ENCODE peak calls at places on chromosome 1, in six cellular contexts. P is prostate gland, X is dorsolateral prefrontal cortex, Q is adrenal gland, T is stomach, I is neural progenitor cell. J is an unnamed sample.

GRCh38 chr1:212040629-212041028 is 5.1 kb downstream of the DTL start:
- DNase-seq in X (no peak), I (no peak), T (no peak), P (no peak), Q (no peak), J (no peak)

GRCh38 chr1:195754874-195755273 is 853.4 kb downstream of the KCNT2 start:
- DNase-seq in Q (no peak), P (no peak), X (no peak), I (no peak), T (no peak), J (no peak)

GRCh38 chr1:232477728-232478127 is 152.2 kb downstream of the SIPA1L2 start:
- DNase-seq in P (no peak), Q (peak), X (no peak), T (no peak), I (peak), J (no peak)

GRCh38 chr1:236603896-236604217 is 459 bp downstream of the HEATR1 start:
- DNase-seq in Q (no peak), P (no peak), I (no peak), X (no peak), T (no peak), J (peak)

GRCh38 chr1:198678301-198678836 is 39.5 kb downstream of the PTPRC start:
- DNase-seq in X (no peak), T (no peak), P (no peak), I (peak), Q (no peak), J (no peak)

GRCh38 chr1:216034506-216034905 is 388.7 kb downstream of the USH2A start:
- DNase-seq in P (no peak), Q (no peak), I (peak), X (no peak), T (no peak), J (no peak)

GRCh38 chr1:175252561-175252960 is 60.0 kb upstream of the KIAA0040 start:
- DNase-seq in P (no peak), T (no peak), X (no peak), I (no peak), Q (no peak), J (no peak)

GRCh38 chr1:236451796-236452373 is 57.8 kb downstream of the EDARADD start:
- DNase-seq in Q (peak), P (no peak), X (no peak), T (peak), I (peak), J (peak)

GRCh38 chr1:227782226-227782625 is 33.2 kb upstream of the PRSS38 start:
- DNase-seq in Q (no peak), P (no peak), I (no peak), X (no peak), T (peak), J (peak)

DNA sequence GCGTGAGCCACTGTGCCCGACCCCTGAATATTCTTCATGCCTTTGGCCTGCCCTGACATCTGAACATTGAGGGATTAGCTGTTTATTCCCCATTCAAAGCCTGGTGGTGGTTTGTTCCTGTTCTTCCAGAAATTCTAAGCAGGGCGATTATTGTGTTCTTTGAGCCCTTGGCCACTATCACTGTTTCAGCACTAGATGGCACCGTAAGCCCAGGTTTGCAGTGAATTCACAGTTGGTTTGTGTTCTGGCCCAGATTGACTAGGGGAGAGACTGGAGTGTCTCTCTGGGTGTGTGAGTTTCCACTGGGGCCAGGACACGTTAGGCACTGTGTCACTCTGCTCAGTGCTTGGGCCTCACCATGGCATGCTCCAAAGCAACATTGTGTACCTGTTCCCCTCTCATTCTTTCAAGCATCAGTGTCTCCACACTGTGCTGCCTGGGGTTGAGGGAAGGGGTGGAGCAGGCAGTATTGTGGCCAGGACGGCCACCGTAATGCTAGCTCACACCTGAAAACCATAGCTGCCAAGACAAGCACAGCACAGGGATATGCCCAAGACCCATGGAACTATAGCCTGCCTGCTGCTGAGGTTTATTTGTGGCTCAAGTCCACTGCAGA is 52.7 kb downstream of the PKN2 start:
- DNase-seq in I (peak), P (no peak), X (no peak), T (no peak), Q (no peak), J (peak)
- TF ChIP-seq CTCF in I (peak), P (no peak), X (no peak), T (no peak), Q (peak), J (peak)

GRCh38 chr1:94026869-94027388 is 94.0 kb downstream of the ABCA4 start:
- DNase-seq in P (no peak), X (no peak), T (no peak), Q (no peak), I (no peak), J (no peak)

GRCh38 chr1:94020764-94021579 is 100.0 kb downstream of the ABCA4 start:
- DNase-seq in I (no peak), P (no peak), X (no peak), T (no peak), Q (no peak), J (no peak)

GRCh38 chr1:94025383-94026340 is 95.3 kb downstream of the ABCA4 start:
- DNase-seq in T (no peak), P (peak), X (no peak), Q (no peak), I (peak), J (peak)

GRCh38 chr1:94022471-94023189 is 98.3 kb downstream of the ABCA4 start:
- DNase-seq in P (peak), T (no peak), Q (no peak), X (no peak), I (no peak), J (no peak)

DNA sequence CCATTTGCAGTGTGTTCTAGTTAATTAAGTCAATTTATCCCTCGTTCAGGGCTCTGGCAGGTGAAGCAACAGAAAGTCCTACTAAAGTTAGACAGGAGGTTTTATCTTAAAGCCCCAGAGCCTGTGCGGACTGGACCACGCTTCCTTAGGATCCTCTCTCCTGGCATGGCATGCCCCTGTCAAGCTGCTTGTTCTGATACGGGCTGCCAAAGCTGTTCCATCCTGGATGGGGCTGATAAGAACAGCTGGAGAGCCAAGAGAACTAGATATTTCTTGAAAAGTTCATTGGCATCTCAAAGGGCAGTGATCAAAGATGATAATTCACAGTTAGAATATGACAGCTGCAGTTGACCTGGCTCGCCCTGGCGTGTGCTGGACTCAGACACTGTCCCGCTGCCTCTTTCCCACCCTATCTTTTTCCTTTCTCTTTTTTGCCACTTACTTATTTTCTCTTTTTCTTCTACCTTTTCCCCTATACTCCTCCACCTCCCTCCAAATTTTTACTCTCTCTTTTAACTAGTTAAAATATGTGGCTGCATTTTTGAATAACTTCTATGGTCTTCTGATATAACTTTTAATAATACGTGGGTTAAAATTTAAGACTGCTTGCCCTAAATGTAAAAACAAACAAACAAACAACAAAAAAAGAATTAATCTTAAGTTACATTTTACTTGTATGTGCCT is 96.7 kb downstream of the ABCA4 start:
- DNase-seq in P (no peak), X (no peak), I (no peak), T (no peak), Q (no peak), J (no peak)
- H3K4me3 ChIP-seq in P (no peak), X (no peak), I (no peak), T (no peak), Q (no peak), J (no peak)

GRCh38 chr1:48109390-48110009 is 112.3 kb upstream of the TRABD2B start:
- DNase-seq in T (no peak), I (peak), X (no peak), P (peak), Q (no peak), J (peak)
- TF ChIP-seq CTCF in T (peak), I (peak), X (peak), P (peak), Q (peak), J (peak)

GRCh38 chr1:65524931-65525296 is 104.4 kb downstream of the LEPR start:
- DNase-seq in P (no peak), T (no peak), X (no peak), I (peak), Q (no peak), J (no peak)
- H3K4me3 ChIP-seq in P (peak), T (peak), X (peak), I (peak), Q (peak), J (peak)

GRCh38 chr1:155050560-155051341 is at the start of gene ADAM15:
- DNase-seq in Q (peak), X (peak), I (peak), P (peak), T (peak), J (peak)
- TF ChIP-seq CTCF in Q (peak), X (peak), I (peak), P (peak), T (peak), J (peak)

GRCh38 chr1:201945157-201945556 is 1.2 kb downstream of the LMOD1 start:
- DNase-seq in T (no peak), Q (no peak), X (no peak), P (no peak), I (peak), J (no peak)
- H3K4me3 ChIP-seq in T (peak), Q (peak), X (peak), P (peak), I (peak), J (peak)

GRCh38 chr1:201354151-201354900 is 23.2 kb downstream of the TNNT2 start:
- DNase-seq in X (no peak), T (no peak), P (no peak), I (no peak), Q (no peak), J (no peak)
- TF ChIP-seq CTCF in X (no peak), T (no peak), P (no peak), I (peak), Q (no peak), J (no peak)

GRCh38 chr1:170487503-170487902 is 44.5 kb upstream of the GORAB start:
- DNase-seq in T (no peak), I (no peak), P (no peak), X (no peak), Q (no peak), J (no peak)
- H3K4me3 ChIP-seq in T (no peak), I (no peak), P (no peak), X (no peak), Q (no peak), J (no peak)

GRCh38 chr1:100612540-100612939 is 74.6 kb downstream of the GPR88 start:
- DNase-seq in T (no peak), X (no peak), I (no peak), P (no peak), Q (no peak), J (no peak)

GRCh38 chr1:100615686-100616085 is 77.7 kb downstream of the GPR88 start:
- DNase-seq in X (no peak), I (no peak), P (no peak), Q (no peak), T (no peak), J (no peak)

GRCh38 chr1:100614570-100614969 is 76.6 kb downstream of the GPR88 start:
- DNase-seq in I (no peak), T (no peak), P (no peak), Q (no peak), X (no peak), J (no peak)

GRCh38 chr1:100613817-100614559 is 76.0 kb downstream of the GPR88 start:
- DNase-seq in T (no peak), X (no peak), I (no peak), Q (no peak), P (no peak), J (no peak)

GRCh38 chr1:100616121-100616621 is 78.2 kb downstream of the GPR88 start:
- DNase-seq in I (no peak), T (no peak), P (no peak), Q (no peak), X (no peak), J (no peak)
- TF ChIP-seq CTCF in I (no peak), T (no peak), P (no peak), Q (no peak), X (no peak), J (no peak)

J was measured in colonic mucosa.